ENCODE peak calls at places on chromosome 3, in five cellular contexts. Z is mucosa of descending colon, Q is lower lobe of right lung, G is upper lobe of right lung, H is spleen. W is an unnamed sample.

GRCh38 chr3:72848703-72849081 is 447 bp upstream of the SHQ1 start:
- DNase-seq in Z (no peak), Q (no peak), G (no peak), H (no peak), W (no peak)

GRCh38 chr3:138939563-138940241 is 7.2 kb downstream of the FOXL2 start:
- DNase-seq in Z (no peak), Q (no peak), G (no peak), H (no peak), W (no peak)

GRCh38 chr3:42739401-42740158 is 33.5 kb downstream of the CCDC13 start:
- DNase-seq in Z (no peak), Q (no peak), G (no peak), H (no peak), W (no peak)

GRCh38 chr3:131714585-131715220 is 211.9 kb upstream of the MRPL3 start:
- DNase-seq in Z (no peak), Q (no peak), G (no peak), H (no peak), W (no peak)

GRCh38 chr3:37181766-37182165 is 7.4 kb upstream of the LRRFIP2 start:
- DNase-seq in Z (no peak), Q (no peak), G (no peak), H (no peak), W (peak)

GRCh38 chr3:105842449-105842848 is 26.4 kb downstream of the CBLB start:
- DNase-seq in Z (no peak), Q (no peak), G (no peak), H (no peak), W (no peak)

GRCh38 chr3:183378008-183378407 is 50.4 kb downstream of the MCF2L2 start:
- DNase-seq in Z (no peak), Q (no peak), G (no peak), H (no peak), W (no peak)

GRCh38 chr3:158419820-158420653 is 151.0 kb upstream of the MLF1 start:
- DNase-seq in Z (no peak), Q (no peak), G (no peak), H (no peak), W (peak)

GRCh38 chr3:160003520-160004128 is 15.0 kb downstream of the IL12A start:
- DNase-seq in Z (peak), Q (peak), G (peak), H (peak), W (peak)

GRCh38 chr3:115788921-115789470 is 165.7 kb downstream of the GAP43 start:
- DNase-seq in Z (no peak), Q (no peak), G (no peak), H (no peak), W (peak)

GRCh38 chr3:48709051-48709461 is 8.0 kb downstream of the IP6K2 start:
- DNase-seq in Z (no peak), Q (no peak), G (no peak), H (no peak), W (peak)

GRCh38 chr3:39278616-39278935 is 1.3 kb downstream of the CX3CR1 start:
- DNase-seq in Z (no peak), Q (no peak), G (no peak), H (no peak), W (no peak)

GRCh38 chr3:41915353-41915752 is 46.5 kb downstream of the ULK4 start:
- DNase-seq in Z (no peak), Q (no peak), G (no peak), H (no peak), W (no peak)

GRCh38 chr3:172251211-172251610 is 197.0 kb downstream of the GHSR start:
- DNase-seq in Z (no peak), Q (no peak), G (no peak), H (no peak), W (no peak)
- H3K4me3 ChIP-seq in Z (no peak), Q (no peak), G (no peak), H (no peak), W (no peak)

GRCh38 chr3:179410317-179410716 is 41.0 kb downstream of the GNB4 start:
- DNase-seq in Z (no peak), Q (no peak), G (no peak), H (no peak), W (no peak)
- TF ChIP-seq CTCF in Z (no peak), Q (no peak), G (no peak), H (no peak), W (no peak)

GRCh38 chr3:141403576-141403975 is 35.3 kb downstream of the ZBTB38 start:
- DNase-seq in Z (no peak), Q (no peak), G (no peak), H (no peak), W (no peak)
- H3K4me3 ChIP-seq in Z (no peak), Q (peak), G (peak), H (peak), W (no peak)

GRCh38 chr3:98185180-98185579 is 18.7 kb downstream of the OR5H15 start:
- DNase-seq in Z (no peak), Q (no peak), G (no peak), H (no peak), W (no peak)
- TF ChIP-seq CTCF in Z (no peak), Q (no peak), G (no peak), H (no peak), W (no peak)

GRCh38 chr3:52046186-52046913 is 10.0 kb downstream of the DUSP7 start:
- DNase-seq in Z (no peak), Q (no peak), G (no peak), H (no peak), W (peak)

GRCh38 chr3:52047295-52047960 is 8.9 kb downstream of the DUSP7 start:
- DNase-seq in Z (no peak), Q (peak), G (peak), H (no peak), W (peak)

GRCh38 chr3:52049503-52049902 is 6.9 kb downstream of the DUSP7 start:
- DNase-seq in Z (no peak), Q (no peak), G (no peak), H (no peak), W (no peak)

GRCh38 chr3:52044869-52045616 is 11.3 kb downstream of the DUSP7 start:
- DNase-seq in Z (no peak), Q (no peak), G (no peak), H (no peak), W (no peak)

DNA sequence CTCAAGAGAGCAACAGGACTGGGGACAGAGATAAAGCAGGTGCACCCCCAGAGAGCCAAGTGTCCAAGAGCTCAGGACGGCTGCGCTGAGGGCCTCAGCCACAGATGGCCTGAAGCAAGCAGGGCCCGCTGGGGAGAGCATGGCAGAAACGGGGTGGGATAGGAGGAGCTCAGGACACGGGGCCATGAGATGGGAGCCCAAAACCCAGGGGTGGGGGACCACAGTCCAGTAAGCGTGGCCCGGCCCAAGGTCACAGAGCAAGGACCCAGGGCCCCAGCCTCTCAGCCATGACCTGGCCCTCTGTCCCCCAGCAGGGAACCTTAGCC is 9.5 kb downstream of the DUSP7 start:
- DNase-seq in Z (no peak), Q (no peak), G (no peak), H (no peak), W (no peak)
- H3K4me3 ChIP-seq in Z (no peak), Q (no peak), G (no peak), H (no peak), W (peak)

GRCh38 chr3:177820683-177821316 is 623.5 kb upstream of the TBL1XR1 start:
- DNase-seq in Z (no peak), Q (no peak), G (no peak), H (no peak), W (no peak)

GRCh38 chr3:177813322-177813721 is 616.0 kb upstream of the TBL1XR1 start:
- DNase-seq in Z (no peak), Q (no peak), G (no peak), H (no peak), W (no peak)

GRCh38 chr3:177818712-177819111 is 621.4 kb upstream of the TBL1XR1 start:
- DNase-seq in Z (no peak), Q (no peak), G (no peak), H (no peak), W (no peak)

GRCh38 chr3:177817746-177818145 is 620.5 kb upstream of the TBL1XR1 start:
- DNase-seq in Z (no peak), Q (no peak), G (no peak), H (no peak), W (no peak)

GRCh38 chr3:177816667-177817208 is 619.5 kb upstream of the TBL1XR1 start:
- DNase-seq in Z (no peak), Q (no peak), G (no peak), H (no peak), W (peak)
- TF ChIP-seq CTCF in Z (no peak), Q (no peak), G (no peak), H (no peak), W (peak)

GRCh38 chr3:10507331-10507730 is 1.9 kb upstream of the ATP2B2 start:
- DNase-seq in Z (no peak), Q (no peak), G (no peak), H (no peak), W (no peak)

GRCh38 chr3:10504161-10505049 is 981 bp downstream of the ATP2B2 start:
- DNase-seq in Z (no peak), Q (no peak), G (no peak), H (no peak), W (no peak)

GRCh38 chr3:10506696-10507095 is 1.3 kb upstream of the ATP2B2 start:
- DNase-seq in Z (no peak), Q (no peak), G (no peak), H (no peak), W (no peak)

GRCh38 chr3:10505050-10505790 is at the start of gene ATP2B2:
- DNase-seq in Z (no peak), Q (no peak), G (no peak), H (no peak), W (no peak)

DNA sequence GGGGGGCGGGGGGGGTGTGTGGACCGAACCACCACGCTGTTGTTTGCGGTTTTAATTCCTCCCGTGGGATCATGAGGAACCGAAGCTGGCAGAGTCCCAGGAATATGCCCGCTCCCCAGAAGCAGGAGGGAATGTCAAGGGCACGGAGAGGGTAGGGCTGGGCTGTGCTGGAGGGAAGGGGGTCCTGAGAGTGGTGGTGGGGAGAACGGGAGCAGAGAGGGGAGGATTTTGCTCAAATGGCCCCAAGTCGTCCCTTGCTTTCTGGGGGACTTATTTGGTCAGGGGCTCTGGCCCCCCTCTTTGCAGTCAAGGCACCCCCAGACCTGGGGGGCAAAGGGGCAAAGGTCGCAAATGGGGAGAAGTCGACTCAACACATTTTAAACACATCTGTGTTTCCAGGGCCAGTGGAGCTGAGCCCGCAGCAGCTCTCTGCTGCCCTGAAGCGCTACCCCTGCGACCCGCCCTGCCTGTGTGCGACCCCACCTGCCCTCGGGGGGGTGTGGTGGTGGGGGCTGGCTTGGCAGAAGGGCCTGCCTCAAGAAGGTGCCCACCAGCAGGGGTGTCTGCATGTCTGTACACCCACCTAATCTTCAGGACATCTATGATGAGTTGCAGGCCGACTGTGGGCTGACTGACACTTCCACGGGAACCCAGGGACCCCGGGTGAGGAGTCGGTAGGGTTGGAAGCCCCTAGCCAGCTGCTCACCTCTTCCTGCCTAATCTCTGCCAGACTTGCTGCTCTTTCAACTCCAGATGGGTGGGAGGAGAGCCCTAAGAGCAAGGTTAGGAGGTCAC is 602 bp upstream of the ATP2B2 start:
- DNase-seq in Z (no peak), Q (no peak), G (no peak), H (no peak), W (no peak)
- H3K4me3 ChIP-seq in Z (no peak), Q (no peak), G (no peak), H (peak), W (no peak)

GRCh38 chr3:171526869-171527268 is 66.7 kb upstream of the TNIK start:
- DNase-seq in Z (no peak), Q (no peak), G (no peak), H (no peak), W (no peak)
- TF ChIP-seq CTCF in Z (no peak), Q (no peak), G (no peak), H (no peak), W (no peak)

DNA sequence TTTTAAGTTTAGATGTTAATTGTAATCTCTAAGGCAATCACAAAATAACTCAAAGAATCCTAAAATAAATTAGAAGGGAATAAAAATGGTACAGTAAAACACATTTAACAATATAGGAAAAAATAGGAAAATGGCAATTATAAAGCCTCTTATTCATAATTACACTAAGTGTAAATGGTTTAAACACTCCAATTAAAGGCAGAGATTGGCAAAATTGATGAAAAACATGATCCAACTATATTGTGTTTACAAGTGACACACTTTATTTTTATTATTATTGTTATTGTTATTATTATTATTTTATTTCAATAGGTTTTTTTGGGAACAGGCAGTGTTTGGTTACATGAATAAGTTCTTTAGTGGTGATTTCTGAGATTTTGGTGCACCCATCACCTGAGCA is 48.7 kb upstream of the DYNC1LI1 start:
- DNase-seq in Z (no peak), Q (no peak), G (no peak), H (no peak), W (no peak)
- H3K4me3 ChIP-seq in Z (no peak), Q (no peak), G (no peak), H (no peak), W (no peak)

W was measured in bronchial epithelial cell.